ENCODE peak calls at places on chromosomes 12 and 14, in nine cellular contexts. X is esophagus squamous epithelium, D is tibial nerve, U is HCT116, L is upper lobe of left lung, C is erythroblast, E is IMR-90, V is heart left ventricle, W is uterus. Q is an unnamed sample.

GRCh38 chr12:48979602-48980388 is 1.7 kb downstream of the WNT1 start:
- DNase-seq in X (no peak), D (no peak), U (no peak), L (no peak), C (no peak), E (no peak), V (peak; percentile 36), W (no peak), Q (peak; percentile 41)

GRCh38 chr14:41986726-41987125 is 380.1 kb downstream of the LRFN5 start:
- DNase-seq in X (no peak), D (no peak), U (peak; percentile 15), L (no peak), C (no peak), E (peak; percentile 53), V (no peak), W (no peak), Q (no peak)

GRCh38 chr12:578743-579449 is 84.3 kb downstream of the NINJ2 start:
- DNase-seq in X (no peak), D (peak; percentile 5), U (no peak), L (peak; percentile 22), C (peak; percentile 29), E (no peak), V (no peak), W (peak; percentile 10), Q (no peak)

GRCh38 chr12:109477185-109477962 is at the start of the genes KCTD10 and UBE3B:
- DNase-seq in X (peak; percentile 54), D (peak; percentile 70), U (peak; percentile 81), L (peak; percentile 86), C (peak; percentile 96), E (peak; percentile 89), V (peak; percentile 93), W (peak; percentile 86), Q (peak; percentile 95)

GRCh38 chr14:93100098-93100497 is 15.6 kb downstream of the ITPK1 start:
- DNase-seq in X (no peak), D (no peak), U (no peak), L (no peak), C (no peak), E (no peak), V (no peak), W (no peak), Q (no peak)

GRCh38 chr12:3962661-3963483 is 89.7 kb upstream of the PARP11 start:
- DNase-seq in X (no peak), D (no peak), U (no peak), L (no peak), C (peak; percentile 54), E (no peak), V (peak; percentile 32), W (no peak), Q (peak; percentile 73)

GRCh38 chr12:75658826-75659823 is 147.7 kb upstream of the KRR1 start:
- DNase-seq in X (no peak), D (no peak), U (peak; percentile 85), L (no peak), C (no peak), E (peak; percentile 86), V (no peak), W (peak; percentile 57), Q (peak; percentile 55)

GRCh38 chr12:40104461-40105264 is 1.2 kb downstream of the SLC2A13 start:
- DNase-seq in X (no peak), D (no peak), U (no peak), L (peak; percentile 35), C (no peak), E (peak; percentile 2), V (no peak), W (peak; percentile 18), Q (no peak)

DNA sequence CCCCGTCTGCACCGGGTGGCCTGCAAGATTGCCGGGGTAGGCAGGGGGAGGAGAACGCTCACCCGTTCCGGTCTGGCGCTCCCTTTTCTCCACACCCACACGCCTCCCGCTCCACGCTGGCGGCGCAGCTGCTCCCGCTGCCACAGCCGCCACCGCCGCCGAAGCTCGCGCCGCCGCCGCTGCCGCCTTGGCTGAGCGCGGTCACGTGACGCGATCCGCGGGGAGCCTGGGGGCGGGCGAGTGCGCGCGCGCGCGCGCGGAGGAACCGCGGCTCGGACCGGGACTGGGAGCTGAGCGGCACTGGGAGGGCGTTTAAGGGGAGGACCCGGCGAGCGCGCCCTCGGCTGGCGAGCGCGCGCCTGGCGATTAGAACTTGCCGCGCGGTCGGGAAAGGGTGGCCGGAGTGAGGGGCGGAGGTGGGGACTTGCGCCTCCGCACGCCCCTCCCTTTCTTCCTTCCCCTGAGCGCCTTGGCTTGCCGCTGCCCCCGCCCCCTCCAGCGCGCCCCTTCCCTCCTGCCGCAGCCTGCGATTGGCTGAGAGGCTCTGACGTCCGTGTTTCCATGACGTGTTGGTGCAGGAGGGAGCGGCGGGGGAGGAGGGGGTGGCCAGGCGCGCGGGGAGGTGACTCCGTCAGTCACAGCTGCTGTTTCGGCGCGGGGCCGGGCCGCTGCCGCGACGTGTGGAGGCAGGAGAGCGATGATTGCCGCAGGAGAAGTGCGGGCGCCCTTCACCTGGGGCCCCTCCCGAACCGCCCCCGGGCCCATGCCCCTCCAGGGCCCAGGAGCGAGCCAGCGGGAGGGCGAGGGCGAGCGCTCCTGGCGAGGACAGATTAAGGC is 737 bp upstream of the ATP2B1 start:
- DNase-seq in X (peak; percentile 96), D (peak; percentile 99), U (peak; percentile 97), L (peak; percentile 98), C (peak; percentile 100), E (peak; percentile 99), V (peak; percentile 99), W (peak; percentile 99), Q (peak; percentile 100)
- TF ChIP-seq POLR2A in X (peak; percentile 92), D (peak; percentile 96), U (no peak), L (peak; percentile 92), C (peak; percentile 84), E (peak; percentile 95), V (peak; percentile 94), W (peak; percentile 96), Q (peak; percentile 57)

DNA sequence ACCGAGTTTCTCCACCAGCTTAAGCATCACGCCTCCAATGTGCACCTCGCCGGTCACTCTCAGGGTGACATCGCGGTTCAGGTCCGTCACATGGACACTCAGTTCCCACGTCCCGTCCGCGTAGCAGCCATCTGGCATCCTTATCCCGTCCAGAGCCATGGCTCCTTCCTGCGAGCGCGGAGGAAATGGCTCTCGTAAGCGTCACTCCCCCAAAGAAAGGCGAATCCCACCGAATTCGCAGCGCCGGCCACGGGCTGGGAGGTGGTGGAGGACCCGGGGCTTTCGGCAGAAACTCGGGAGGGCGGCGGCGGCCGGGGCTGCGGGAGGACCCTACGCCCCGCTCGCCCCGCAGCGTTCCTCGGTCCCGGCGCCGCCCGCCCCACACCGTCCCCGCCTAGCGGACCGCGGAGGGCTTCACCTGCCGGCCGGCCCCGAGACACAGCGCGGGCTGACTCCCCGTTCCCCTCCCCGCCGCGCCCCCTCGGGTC is 396 bp downstream of the FERMT2 start:
- DNase-seq in X (no peak), D (no peak), U (no peak), L (peak; percentile 54), C (no peak), E (peak; percentile 29), V (peak; percentile 76), W (peak; percentile 72), Q (peak; percentile 2)
- TF ChIP-seq POLR2A in X (no peak), D (no peak), U (no peak), L (no peak), C (no peak), E (peak; percentile 3), V (no peak), W (no peak), Q (no peak)

GRCh38 chr14:51244591-51244990 is 4.5 kb downstream of the TMX1 start:
- DNase-seq in X (no peak), D (no peak), U (no peak), L (no peak), C (no peak), E (no peak), V (no peak), W (no peak), Q (no peak)

GRCh38 chr14:51236314-51236713 is 3.7 kb upstream of the TMX1 start:
- DNase-seq in X (no peak), D (no peak), U (no peak), L (no peak), C (peak; percentile 20), E (peak; percentile 47), V (no peak), W (no peak), Q (peak; percentile 91)

GRCh38 chr14:51242545-51243490 is 2.8 kb downstream of the TMX1 start:
- DNase-seq in X (no peak), D (no peak), U (no peak), L (no peak), C (no peak), E (no peak), V (no peak), W (no peak), Q (peak; percentile 47)

GRCh38 chr14:51240804-51241380 is 845 bp downstream of the TMX1 start:
- DNase-seq in X (no peak), D (no peak), U (no peak), L (no peak), C (peak; percentile 53), E (no peak), V (no peak), W (no peak), Q (no peak)

DNA sequence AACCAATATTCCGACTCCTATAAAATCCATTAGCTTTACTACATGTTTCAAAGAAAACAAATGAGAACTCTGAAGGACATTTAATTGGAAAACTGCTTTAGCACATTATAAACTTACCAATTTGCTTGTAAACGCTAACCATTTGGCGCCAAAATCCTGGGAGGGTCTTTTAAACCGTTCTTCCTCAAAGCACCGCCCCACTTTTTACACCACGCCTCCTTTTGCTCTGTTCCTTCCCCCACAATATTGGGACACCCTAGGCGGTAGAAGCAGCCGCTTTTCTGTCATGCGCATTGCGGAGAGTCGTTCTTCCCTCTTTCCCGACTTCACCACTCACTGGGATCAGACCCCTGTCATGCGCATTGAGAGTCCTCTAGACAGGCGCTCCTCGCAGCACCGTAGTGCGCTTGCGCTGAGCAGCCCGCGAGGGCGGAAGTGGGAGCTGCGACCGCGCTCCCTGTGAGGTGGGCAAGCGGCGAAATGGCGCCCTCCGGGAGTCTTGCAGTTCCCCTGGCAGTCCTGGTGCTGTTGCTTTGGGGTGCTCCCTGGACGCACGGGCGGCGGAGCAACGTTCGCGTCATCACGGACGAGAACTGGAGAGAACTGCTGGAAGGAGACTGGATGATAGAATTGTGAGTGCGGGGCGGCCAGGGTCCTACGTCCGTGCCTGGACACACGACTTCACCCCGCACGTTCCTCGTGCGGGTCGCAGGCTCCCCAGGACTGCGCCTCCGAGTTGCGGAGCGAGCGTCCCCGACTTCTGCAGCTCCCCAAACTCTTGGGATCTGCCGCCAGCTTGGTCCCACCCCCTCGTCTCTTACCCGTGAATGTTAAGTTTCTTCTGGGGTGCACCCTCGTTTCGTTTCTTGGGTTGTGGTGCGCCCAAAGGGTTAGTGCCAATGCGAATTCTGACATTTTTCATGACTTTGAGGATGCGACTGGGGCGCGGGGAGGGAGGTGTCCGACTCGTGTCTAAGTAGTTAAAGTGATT is at the start of gene TMX1:
- DNase-seq in X (peak; percentile 47), D (peak; percentile 84), U (peak; percentile 97), L (peak; percentile 97), C (peak; percentile 96), E (peak; percentile 99), V (peak; percentile 97), W (peak; percentile 96), Q (peak; percentile 99)
- TF ChIP-seq POLR2A in X (peak; percentile 72), D (peak; percentile 88), U (peak; percentile 92), L (peak; percentile 72), C (peak; percentile 97), E (peak; percentile 83), V (peak; percentile 87), W (peak; percentile 88), Q (peak; percentile 98)

GRCh38 chr14:21261824-21262223 is 7.4 kb downstream of the HNRNPC start:
- DNase-seq in X (no peak), D (no peak), U (no peak), L (no peak), C (no peak), E (no peak), V (no peak), W (no peak), Q (no peak)

GRCh38 chr14:21258889-21259787 is 10.1 kb downstream of the HNRNPC start:
- DNase-seq in X (no peak), D (no peak), U (no peak), L (no peak), C (no peak), E (no peak), V (no peak), W (no peak), Q (no peak)

GRCh38 chr14:21263284-21264024 is 5.8 kb downstream of the HNRNPC start:
- DNase-seq in X (no peak), D (no peak), U (no peak), L (no peak), C (no peak), E (peak; percentile 49), V (no peak), W (no peak), Q (peak; percentile 35)

GRCh38 chr14:21264025-21264801 is 5.0 kb downstream of the HNRNPC start:
- DNase-seq in X (no peak), D (no peak), U (no peak), L (no peak), C (peak; percentile 38), E (peak; percentile 91), V (no peak), W (no peak), Q (peak; percentile 60)

GRCh38 chr14:21262410-21262809 is 6.8 kb downstream of the HNRNPC start:
- DNase-seq in X (no peak), D (no peak), U (no peak), L (no peak), C (no peak), E (no peak), V (no peak), W (no peak), Q (no peak)
- TF ChIP-seq POLR2A in X (no peak), D (no peak), U (no peak), L (no peak), C (no peak), E (no peak), V (no peak), W (no peak), Q (no peak)